ENCODE peak calls at places on chromosomes 3 and 15, in ten cellular contexts. C, A, B, T, P, N, W, V, E and R are unnamed samples.

GRCh38 chr3:30611613-30612421 is 5.4 kb downstream of the TGFBR2 start:
- DNase-seq in C (peak), A (no peak), B (no peak), T (peak), P (no peak), N (no peak), W (no peak), V (peak), E (no peak), R (no peak)

GRCh38 chr3:58034738-58035511 is 26.7 kb downstream of the FLNB start:
- DNase-seq in C (no peak), A (peak), B (peak), T (no peak), P (peak), N (peak), W (no peak), V (no peak), E (no peak), R (no peak)

GRCh38 chr3:194256040-194256945 is 94.8 kb downstream of the CPN2 start:
- DNase-seq in C (peak), A (no peak), B (no peak), T (no peak), P (no peak), N (no peak), W (no peak), V (no peak), E (no peak), R (no peak)

GRCh38 chr3:8556470-8556869 is 54.8 kb downstream of the LMCD1 start:
- DNase-seq in C (peak), A (no peak), B (no peak), T (no peak), P (no peak), N (no peak), W (no peak), V (no peak), E (no peak), R (no peak)

GRCh38 chr3:29195055-29195454 is 85.8 kb upstream of the RBMS3 start:
- DNase-seq in C (peak), A (no peak), B (no peak), T (no peak), P (no peak), N (no peak), W (no peak), V (no peak), E (no peak), R (no peak)

GRCh38 chr3:62134061-62134496 is 239.3 kb downstream of the FEZF2 start:
- DNase-seq in C (peak), A (no peak), B (no peak), T (peak), P (no peak), N (peak), W (no peak), V (no peak), E (no peak), R (no peak)

GRCh38 chr3:31412832-31413231 is 119.9 kb upstream of the STT3B start:
- DNase-seq in C (no peak), A (no peak), B (no peak), T (no peak), P (no peak), N (no peak), W (no peak), V (peak), E (no peak), R (no peak)

GRCh38 chr3:129240436-129240835 is 9.0 kb upstream of the COPG1 start:
- DNase-seq in C (peak), A (no peak), B (no peak), T (no peak), P (no peak), N (no peak), W (no peak), V (peak), E (no peak), R (no peak)

GRCh38 chr15:29278436-29279099 is 8.9 kb upstream of the NSMCE3 start:
- DNase-seq in C (no peak), A (no peak), B (no peak), T (no peak), P (no peak), N (no peak), W (no peak), V (peak), E (no peak), R (no peak)

GRCh38 chr3:135929670-135930069 is 35.9 kb upstream of the PPP2R3A start:
- DNase-seq in C (no peak), A (no peak), B (no peak), T (peak), P (no peak), N (no peak), W (no peak), V (peak), E (no peak), R (no peak)

GRCh38 chr3:53495518-53496501 is 1.4 kb downstream of the CACNA1D start:
- DNase-seq in C (peak), A (no peak), B (no peak), T (no peak), P (peak), N (peak), W (no peak), V (no peak), E (no peak), R (peak)

GRCh38 chr3:94115482-94115881 is 52.6 kb downstream of the NSUN3 start:
- DNase-seq in C (peak), A (no peak), B (no peak), T (no peak), P (no peak), N (no peak), W (no peak), V (peak), E (no peak), R (no peak)

GRCh38 chr3:13795816-13796215 is 84.1 kb downstream of the WNT7A start:
- DNase-seq in C (no peak), A (no peak), B (no peak), T (no peak), P (no peak), N (no peak), W (no peak), V (no peak), E (no peak), R (no peak)